ENCODE peak calls at places on chromosome 22, in six cellular contexts. N is cardiac fibroblast, P is cardiac muscle cell, O is nephron progenitor cell, R is neural crest cell, W is astrocyte of the spinal cord. S is an unnamed sample.

GRCh38 chr22:43008509-43008908 is 6.4 kb downstream of the PACSIN2 start:
- DNase-seq in O (no peak), R (no peak), W (no peak), N (no peak), P (no peak), S (no peak)

GRCh38 chr22:39996732-39997131 is 2.0 kb downstream of the FAM83F start:
- DNase-seq in W (no peak), O (no peak), R (no peak), P (no peak), N (no peak), S (no peak)

GRCh38 chr22:50461979-50462540 is 12.8 kb downstream of the SBF1 start:
- DNase-seq in R (no peak), P (no peak), O (no peak), N (no peak), W (no peak), S (no peak)

GRCh38 chr22:41048791-41049717 is 43.3 kb upstream of the EP300 start:
- DNase-seq in W (peak), P (peak), N (peak), R (peak), O (peak), S (peak)

GRCh38 chr22:47847281-47847890 is 1084.9 kb downstream of the TBC1D22A start:
- DNase-seq in P (no peak), O (no peak), W (no peak), R (no peak), N (no peak), S (no peak)

GRCh38 chr22:18998998-18999397 is 62.9 kb upstream of the PRODH start:
- DNase-seq in P (no peak), N (no peak), O (peak), W (no peak), R (peak), S (no peak)

GRCh38 chr22:44100411-44100810 is 76.3 kb downstream of the PARVB start:
- DNase-seq in N (no peak), W (no peak), R (no peak), O (no peak), P (no peak), S (no peak)

GRCh38 chr22:48517039-48518030 is 1310.3 kb downstream of the BRD1 start:
- DNase-seq in N (no peak), W (no peak), P (no peak), R (peak), O (no peak), S (no peak)

GRCh38 chr22:17707526-17707925 is 66.7 kb downstream of the BID start:
- DNase-seq in P (peak), R (no peak), W (peak), O (no peak), N (peak), S (no peak)

GRCh38 chr22:23084453-23085350 is 14.4 kb downstream of the GNAZ start:
- DNase-seq in W (no peak), N (no peak), R (no peak), O (no peak), P (no peak), S (no peak)

GRCh38 chr22:40257979-40258378 is 80.3 kb downstream of the TNRC6B start:
- DNase-seq in O (no peak), R (no peak), P (peak), N (peak), W (no peak), S (no peak)

GRCh38 chr22:50700387-50701075 is 27.9 kb downstream of the SHANK3 start:
- DNase-seq in N (no peak), P (no peak), W (no peak), O (no peak), R (no peak), S (no peak)

GRCh38 chr22:49865156-49865555 is 11.5 kb downstream of the ZBED4 start:
- DNase-seq in W (no peak), O (no peak), R (no peak), N (no peak), P (no peak), S (no peak)

GRCh38 chr22:41181349-41182241 is 23.5 kb upstream of the L3MBTL2 start:
- DNase-seq in P (peak), W (no peak), N (peak), R (no peak), O (no peak), S (peak)

GRCh38 chr22:26321469-26321913 is 107.6 kb upstream of the ASPHD2 start:
- DNase-seq in W (peak), R (no peak), P (no peak), O (no peak), N (peak), S (peak)

GRCh38 chr22:40008726-40009125 is 14.0 kb downstream of the FAM83F start:
- DNase-seq in W (peak), O (no peak), N (no peak), P (no peak), R (no peak), S (no peak)

GRCh38 chr22:30481711-30482110 is 9.9 kb upstream of the SEC14L3 start:
- DNase-seq in P (peak), R (no peak), O (no peak), W (no peak), N (peak), S (peak)

GRCh38 chr22:22043296-22044078 is 60.9 kb upstream of the TOP3B start:
- DNase-seq in O (no peak), W (no peak), R (no peak), N (no peak), P (no peak), S (no peak)
- TF ChIP-seq CTCF in O (no peak), W (no peak), R (no peak), N (no peak), P (no peak), S (no peak)

GRCh38 chr22:45397806-45398205 is 15.6 kb downstream of the SMC1B start:
- DNase-seq in N (no peak), R (no peak), P (no peak), O (no peak), W (no peak), S (no peak)

GRCh38 chr22:45402466-45402865 is 10.9 kb downstream of the SMC1B start:
- DNase-seq in N (no peak), W (no peak), O (no peak), R (no peak), P (no peak), S (no peak)

GRCh38 chr22:45398214-45398613 is 15.2 kb downstream of the SMC1B start:
- DNase-seq in O (no peak), W (no peak), N (no peak), P (no peak), R (no peak), S (no peak)

GRCh38 chr22:45400046-45400445 is 13.4 kb downstream of the SMC1B start:
- DNase-seq in W (no peak), P (no peak), R (no peak), O (no peak), N (no peak), S (no peak)
- TF ChIP-seq CTCF in W (no peak), P (no peak), R (no peak), O (no peak), N (no peak), S (no peak)

GRCh38 chr22:20583471-20583922 is 76.1 kb downstream of the MED15 start:
- DNase-seq in R (no peak), O (no peak), W (no peak), P (no peak), N (no peak), S (no peak)
- TF ChIP-seq CTCF in R (no peak), O (no peak), W (peak), P (peak), N (peak), S (peak)

GRCh38 chr22:37625737-37626136 is 13.7 kb upstream of the SH3BP1 start:
- DNase-seq in P (no peak), R (no peak), N (no peak), O (no peak), W (no peak), S (no peak)

GRCh38 chr22:37626556-37627075 is 12.9 kb upstream of the SH3BP1 start:
- DNase-seq in N (no peak), W (no peak), P (no peak), R (no peak), O (no peak), S (no peak)

GRCh38 chr22:37627091-37627490 is 12.4 kb upstream of the SH3BP1 start:
- DNase-seq in R (no peak), O (no peak), W (no peak), N (no peak), P (peak), S (peak)

GRCh38 chr22:37624876-37625275 is 14.6 kb upstream of the SH3BP1 start:
- DNase-seq in R (no peak), W (no peak), P (no peak), O (no peak), N (no peak), S (no peak)

GRCh38 chr22:37626144-37626543 is 13.3 kb upstream of the SH3BP1 start:
- DNase-seq in N (peak), O (no peak), R (no peak), P (peak), W (no peak), S (peak)
- TF ChIP-seq CTCF in N (no peak), O (no peak), R (no peak), P (peak), W (no peak), S (no peak)

GRCh38 chr22:36546092-36546804 is 17.3 kb upstream of the EIF3D start:
- DNase-seq in O (peak), P (peak), N (peak), R (peak), W (peak), S (peak)
- TF ChIP-seq CTCF in O (peak), P (peak), N (peak), R (peak), W (peak), S (peak)

GRCh38 chr22:46687045-46687444 is 51.0 kb downstream of the CERK start:
- DNase-seq in N (no peak), O (no peak), P (no peak), W (no peak), R (no peak), S (no peak)
- TF ChIP-seq CTCF in N (no peak), O (no peak), P (no peak), W (no peak), R (no peak), S (no peak)

DNA sequence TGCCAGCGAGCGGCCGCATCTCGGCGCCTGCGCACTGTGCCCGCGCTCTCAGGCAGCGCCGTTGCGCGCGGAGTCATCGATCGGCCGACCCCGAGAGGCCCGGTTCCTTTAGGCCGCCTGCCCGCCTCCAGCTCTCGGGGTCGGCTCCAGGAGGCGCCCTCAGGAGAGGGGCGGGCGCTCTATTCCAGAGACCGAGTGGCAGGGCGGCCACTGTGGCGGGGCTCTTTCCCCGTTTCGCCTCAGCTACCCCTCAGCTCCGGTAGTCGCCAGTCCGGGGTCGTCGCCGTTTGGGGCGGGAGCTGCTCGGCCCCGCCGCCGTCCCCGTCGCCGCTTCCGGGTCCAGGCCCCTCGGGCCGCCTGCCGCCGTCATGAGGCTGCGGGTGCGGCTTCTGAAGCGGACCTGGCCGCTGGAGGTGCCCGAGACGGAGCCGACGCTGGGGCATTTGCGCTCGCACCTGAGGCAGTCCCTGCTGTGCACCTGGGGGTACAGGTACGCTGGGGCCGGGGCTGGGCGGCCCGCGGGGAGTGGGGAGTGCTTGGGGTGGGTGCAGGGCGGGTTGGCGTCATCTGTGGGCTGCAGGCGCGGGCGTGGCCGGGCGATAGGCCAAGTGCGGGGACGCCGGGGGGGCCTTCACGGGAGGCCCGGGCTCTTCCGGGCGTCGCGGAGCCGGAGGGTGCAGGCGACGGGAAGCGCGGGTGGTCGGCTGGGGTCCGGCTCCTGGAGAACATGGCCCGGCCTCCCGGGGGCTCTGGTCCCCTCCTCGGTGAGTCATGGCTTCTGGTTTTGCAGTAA is at the start of gene FBXO7:
- DNase-seq in P (peak), N (peak), O (peak), W (peak), R (peak), S (peak)
- TF ChIP-seq CTCF in P (peak), N (peak), O (peak), W (peak), R (peak), S (peak)

GRCh38 chr22:27746918-27747317 is 54.6 kb downstream of the MN1 start:
- DNase-seq in R (no peak), O (no peak), W (no peak), N (no peak), P (no peak), S (no peak)

GRCh38 chr22:27749597-27750225 is 51.8 kb downstream of the MN1 start:
- DNase-seq in N (peak), W (peak), P (peak), O (peak), R (no peak), S (peak)

GRCh38 chr22:27745809-27746208 is 55.7 kb downstream of the MN1 start:
- DNase-seq in N (no peak), R (no peak), P (no peak), O (no peak), W (no peak), S (no peak)

GRCh38 chr22:27748355-27749168 is 53.0 kb downstream of the MN1 start:
- DNase-seq in O (no peak), R (no peak), N (peak), P (peak), W (peak), S (peak)

GRCh38 chr22:27747396-27748256 is 53.9 kb downstream of the MN1 start:
- DNase-seq in P (peak), R (no peak), N (peak), O (no peak), W (no peak), S (no peak)
- TF ChIP-seq CTCF in P (peak), R (no peak), N (peak), O (no peak), W (peak), S (peak)

S was measured in foreskin fibroblast.